ENCODE peak calls at places on chromosomes 11 and 22, in ten cellular contexts. One of them, this sample, is unnamed.
A peak's percentile ranks its signal among the peaks of the same experiment; 100 is the strongest.

GRCh38 chr22:45709866-45710265 is 38.2 kb downstream of the ATXN10 start:
- DNase-seq in OCI-LY7: no peak
- DNase-seq in heart right ventricle: no peak
- DNase-seq in upper lobe of right lung: no peak
- DNase-seq in thyroid gland: no peak
- DNase-seq in lower lobe of right lung: no peak
- DNase-seq in Peyer's patch: no peak
- DNase-seq in thoracic aorta: no peak
- DNase-seq in Panc1: no peak
- DNase-seq in CD8-positive, alpha-beta T cell: no peak
- DNase-seq in this sample: no peak

GRCh38 chr11:125268611-125269010 is 104.1 kb downstream of the PKNOX2 start:
- DNase-seq in OCI-LY7: no peak
- DNase-seq in heart right ventricle: no peak
- DNase-seq in upper lobe of right lung: peak; percentile 41
- DNase-seq in thyroid gland: no peak
- DNase-seq in lower lobe of right lung: no peak
- DNase-seq in Peyer's patch: no peak
- DNase-seq in thoracic aorta: no peak
- DNase-seq in Panc1: no peak
- DNase-seq in CD8-positive, alpha-beta T cell: no peak
- DNase-seq in this sample: no peak

GRCh38 chr11:81959341-81959740 is 774.3 kb downstream of the FAM181B start:
- DNase-seq in OCI-LY7: no peak
- DNase-seq in heart right ventricle: no peak
- DNase-seq in upper lobe of right lung: no peak
- DNase-seq in thyroid gland: no peak
- DNase-seq in lower lobe of right lung: no peak
- DNase-seq in Peyer's patch: no peak
- DNase-seq in thoracic aorta: no peak
- DNase-seq in Panc1: no peak
- DNase-seq in CD8-positive, alpha-beta T cell: no peak
- DNase-seq in this sample: no peak

GRCh38 chr11:122093731-122094130 is 22.3 kb downstream of the BLID start:
- DNase-seq in OCI-LY7: no peak
- DNase-seq in heart right ventricle: no peak
- DNase-seq in upper lobe of right lung: no peak
- DNase-seq in thyroid gland: no peak
- DNase-seq in lower lobe of right lung: no peak
- DNase-seq in Peyer's patch: no peak
- DNase-seq in thoracic aorta: no peak
- DNase-seq in Panc1: no peak
- DNase-seq in CD8-positive, alpha-beta T cell: no peak
- DNase-seq in this sample: no peak

GRCh38 chr11:1780700-1781592 is 17.2 kb upstream of the CTSD start:
- DNase-seq in OCI-LY7: no peak
- DNase-seq in heart right ventricle: no peak
- DNase-seq in upper lobe of right lung: peak; percentile 86
- DNase-seq in thyroid gland: no peak
- DNase-seq in lower lobe of right lung: peak; percentile 89
- DNase-seq in Peyer's patch: peak; percentile 73
- DNase-seq in thoracic aorta: no peak
- DNase-seq in Panc1: no peak
- DNase-seq in CD8-positive, alpha-beta T cell: no peak
- DNase-seq in this sample: no peak

GRCh38 chr11:74070713-74071506 is 62.0 kb upstream of the UCP3 start:
- DNase-seq in OCI-LY7: no peak
- DNase-seq in heart right ventricle: no peak
- DNase-seq in upper lobe of right lung: no peak
- DNase-seq in thyroid gland: peak; percentile 41
- DNase-seq in lower lobe of right lung: no peak
- DNase-seq in Peyer's patch: no peak
- DNase-seq in thoracic aorta: no peak
- DNase-seq in Panc1: no peak
- DNase-seq in CD8-positive, alpha-beta T cell: no peak
- DNase-seq in this sample: no peak

GRCh38 chr11:112579282-112579681 is 318.6 kb upstream of the PLET1 start:
- DNase-seq in OCI-LY7: no peak
- DNase-seq in heart right ventricle: no peak
- DNase-seq in upper lobe of right lung: no peak
- DNase-seq in thyroid gland: no peak
- DNase-seq in lower lobe of right lung: no peak
- DNase-seq in Peyer's patch: no peak
- DNase-seq in thoracic aorta: no peak
- DNase-seq in Panc1: no peak
- DNase-seq in CD8-positive, alpha-beta T cell: no peak
- DNase-seq in this sample: no peak

GRCh38 chr11:15206791-15207190 is 92.1 kb downstream of the INSC start:
- DNase-seq in OCI-LY7: no peak
- DNase-seq in heart right ventricle: no peak
- DNase-seq in upper lobe of right lung: no peak
- DNase-seq in thyroid gland: no peak
- DNase-seq in lower lobe of right lung: no peak
- DNase-seq in Peyer's patch: no peak
- DNase-seq in thoracic aorta: no peak
- DNase-seq in Panc1: no peak
- DNase-seq in CD8-positive, alpha-beta T cell: no peak
- DNase-seq in this sample: no peak

GRCh38 chr22:36541831-36542391 is 12.9 kb upstream of the EIF3D start:
- DNase-seq in OCI-LY7: no peak
- DNase-seq in heart right ventricle: no peak
- DNase-seq in upper lobe of right lung: no peak
- DNase-seq in thyroid gland: no peak
- DNase-seq in lower lobe of right lung: no peak
- DNase-seq in Peyer's patch: no peak
- DNase-seq in thoracic aorta: no peak
- DNase-seq in Panc1: peak; percentile 85
- DNase-seq in CD8-positive, alpha-beta T cell: no peak
- DNase-seq in this sample: no peak

DNA sequence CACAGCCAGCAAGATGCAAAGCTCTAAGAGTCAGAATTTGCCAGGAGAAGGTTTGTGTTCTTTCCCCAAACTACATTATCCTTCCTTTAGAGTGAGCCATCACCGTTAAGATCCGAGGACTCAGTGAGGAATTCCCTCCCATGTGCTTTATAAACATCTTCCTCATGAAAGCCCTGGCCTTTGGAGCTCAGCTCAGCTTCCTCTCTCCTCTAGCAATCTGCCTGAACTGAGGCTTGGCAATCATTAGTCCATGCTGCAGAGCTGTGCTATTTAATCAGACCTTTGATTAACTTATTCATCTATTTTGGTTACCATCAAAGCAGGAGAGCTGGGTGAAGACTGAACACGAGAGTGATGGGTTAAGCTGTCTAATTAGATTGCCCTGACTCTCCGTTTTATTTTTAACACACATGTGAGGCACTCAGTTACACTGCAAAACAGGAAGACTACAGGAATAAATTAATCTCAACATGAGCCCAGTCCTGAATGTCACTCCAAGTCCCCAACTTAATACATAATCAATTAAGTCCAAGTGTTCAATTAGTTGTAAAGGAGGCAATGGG is 351.3 kb downstream of the LARGE1 start:
- DNase-seq in OCI-LY7: peak; percentile 62
- DNase-seq in heart right ventricle: no peak
- DNase-seq in upper lobe of right lung: no peak
- DNase-seq in thyroid gland: no peak
- DNase-seq in lower lobe of right lung: no peak
- DNase-seq in Peyer's patch: no peak
- DNase-seq in thoracic aorta: no peak
- DNase-seq in Panc1: no peak
- DNase-seq in CD8-positive, alpha-beta T cell: no peak
- DNase-seq in this sample: no peak
- H3K4me3 ChIP-seq in OCI-LY7: peak overlapping the region; percentile 62
- H3K4me3 ChIP-seq in heart right ventricle: no peak overlapping the region
- H3K4me3 ChIP-seq in upper lobe of right lung: no peak overlapping the region
- H3K4me3 ChIP-seq in thyroid gland: no peak overlapping the region
- H3K4me3 ChIP-seq in lower lobe of right lung: no peak overlapping the region
- H3K4me3 ChIP-seq in Peyer's patch: no peak overlapping the region
- H3K4me3 ChIP-seq in thoracic aorta: no peak overlapping the region
- H3K4me3 ChIP-seq in Panc1: no peak overlapping the region
- H3K4me3 ChIP-seq in CD8-positive, alpha-beta T cell: no peak overlapping the region
- H3K4me3 ChIP-seq in this sample: no peak overlapping the region

GRCh38 chr11:4063348-4063747 is 31.3 kb upstream of the RRM1 start:
- DNase-seq in OCI-LY7: no peak
- DNase-seq in heart right ventricle: no peak
- DNase-seq in upper lobe of right lung: no peak
- DNase-seq in thyroid gland: no peak
- DNase-seq in lower lobe of right lung: no peak
- DNase-seq in Peyer's patch: no peak
- DNase-seq in thoracic aorta: no peak
- DNase-seq in Panc1: no peak
- DNase-seq in CD8-positive, alpha-beta T cell: no peak
- DNase-seq in this sample: no peak
- H3K27ac ChIP-seq in OCI-LY7: no peak overlapping the region
- H3K27ac ChIP-seq in heart right ventricle: no peak overlapping the region
- H3K27ac ChIP-seq in upper lobe of right lung: no peak overlapping the region
- H3K27ac ChIP-seq in thyroid gland: no peak overlapping the region
- H3K27ac ChIP-seq in lower lobe of right lung: no peak overlapping the region
- H3K27ac ChIP-seq in Peyer's patch: no peak overlapping the region
- H3K27ac ChIP-seq in thoracic aorta: peak overlapping the region; percentile 62
- H3K27ac ChIP-seq in Panc1: no peak overlapping the region
- H3K27ac ChIP-seq in CD8-positive, alpha-beta T cell: no peak overlapping the region
- H3K27ac ChIP-seq in this sample: no peak overlapping the region

GRCh38 chr11:17976651-17977050 is 36.2 kb downstream of the SERGEF start:
- DNase-seq in OCI-LY7: no peak
- DNase-seq in heart right ventricle: no peak
- DNase-seq in upper lobe of right lung: no peak
- DNase-seq in thyroid gland: no peak
- DNase-seq in lower lobe of right lung: no peak
- DNase-seq in Peyer's patch: no peak
- DNase-seq in thoracic aorta: no peak
- DNase-seq in Panc1: no peak
- DNase-seq in CD8-positive, alpha-beta T cell: no peak
- DNase-seq in this sample: no peak

GRCh38 chr11:17972987-17973386 is 39.9 kb downstream of the SERGEF start:
- DNase-seq in OCI-LY7: no peak
- DNase-seq in heart right ventricle: peak; percentile 59
- DNase-seq in upper lobe of right lung: no peak
- DNase-seq in thyroid gland: peak; percentile 15
- DNase-seq in lower lobe of right lung: no peak
- DNase-seq in Peyer's patch: no peak
- DNase-seq in thoracic aorta: no peak
- DNase-seq in Panc1: peak; percentile 12
- DNase-seq in CD8-positive, alpha-beta T cell: no peak
- DNase-seq in this sample: no peak

GRCh38 chr11:17979770-17980371 is 33.0 kb downstream of the SERGEF start:
- DNase-seq in OCI-LY7: peak; percentile 55
- DNase-seq in heart right ventricle: no peak
- DNase-seq in upper lobe of right lung: no peak
- DNase-seq in thyroid gland: peak; percentile 25
- DNase-seq in lower lobe of right lung: no peak
- DNase-seq in Peyer's patch: peak; percentile 23
- DNase-seq in thoracic aorta: no peak
- DNase-seq in Panc1: peak; percentile 45
- DNase-seq in CD8-positive, alpha-beta T cell: peak; percentile 12
- DNase-seq in this sample: peak; percentile 12

GRCh38 chr11:17978553-17979287 is 34.1 kb downstream of the SERGEF start:
- DNase-seq in OCI-LY7: peak; percentile 26
- DNase-seq in heart right ventricle: peak; percentile 36
- DNase-seq in upper lobe of right lung: no peak
- DNase-seq in thyroid gland: peak; percentile 56
- DNase-seq in lower lobe of right lung: no peak
- DNase-seq in Peyer's patch: no peak
- DNase-seq in thoracic aorta: no peak
- DNase-seq in Panc1: peak; percentile 22
- DNase-seq in CD8-positive, alpha-beta T cell: no peak
- DNase-seq in this sample: no peak

DNA sequence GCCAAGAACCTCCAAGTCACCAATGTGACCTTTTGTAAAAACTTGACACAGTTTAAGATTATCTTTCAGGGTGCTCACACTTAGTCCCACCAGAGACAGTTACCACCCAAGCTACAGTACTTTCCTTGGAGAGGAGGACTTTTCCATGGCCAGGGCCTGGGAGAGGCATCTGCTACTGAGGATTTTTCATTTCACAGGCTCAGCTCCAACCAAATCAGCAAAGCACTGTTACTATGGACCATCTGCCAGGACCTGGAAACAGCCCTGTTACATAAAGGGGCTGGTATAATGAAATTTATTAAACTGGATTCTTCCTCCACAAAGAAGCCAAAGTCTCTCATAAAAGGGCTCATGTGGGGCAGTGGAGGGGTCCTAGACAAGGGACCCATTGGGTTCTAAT is 38.6 kb downstream of the SERGEF start:
- DNase-seq in OCI-LY7: no peak
- DNase-seq in heart right ventricle: no peak
- DNase-seq in upper lobe of right lung: no peak
- DNase-seq in thyroid gland: no peak
- DNase-seq in lower lobe of right lung: no peak
- DNase-seq in Peyer's patch: no peak
- DNase-seq in thoracic aorta: no peak
- DNase-seq in Panc1: no peak
- DNase-seq in CD8-positive, alpha-beta T cell: no peak
- DNase-seq in this sample: no peak
- H3K36me3 ChIP-seq in OCI-LY7: peaks cover 3% of the 10 kb centered on the region
- H3K36me3 ChIP-seq in heart right ventricle: peaks cover 26% of the 10 kb centered on the region
- H3K36me3 ChIP-seq in upper lobe of right lung: peaks cover 9% of the 10 kb centered on the region
- H3K36me3 ChIP-seq in thyroid gland: peaks cover 4% of the 10 kb centered on the region
- H3K36me3 ChIP-seq in lower lobe of right lung: peaks cover 16% of the 10 kb centered on the region
- H3K36me3 ChIP-seq in Peyer's patch: no peaks in the 10 kb centered on the region
- H3K36me3 ChIP-seq in thoracic aorta: peaks cover 7% of the 10 kb centered on the region
- H3K36me3 ChIP-seq in Panc1: no peaks in the 10 kb centered on the region
- H3K36me3 ChIP-seq in CD8-positive, alpha-beta T cell: peaks cover 8% of the 10 kb centered on the region
- H3K36me3 ChIP-seq in this sample: peaks cover 10% of the 10 kb centered on the region

GRCh38 chr22:50294319-50294656 is 13.2 kb downstream of the PLXNB2 start:
- DNase-seq in OCI-LY7: no peak
- DNase-seq in heart right ventricle: no peak
- DNase-seq in upper lobe of right lung: no peak
- DNase-seq in thyroid gland: no peak
- DNase-seq in lower lobe of right lung: no peak
- DNase-seq in Peyer's patch: no peak
- DNase-seq in thoracic aorta: no peak
- DNase-seq in Panc1: no peak
- DNase-seq in CD8-positive, alpha-beta T cell: no peak
- DNase-seq in this sample: no peak

GRCh38 chr22:50289942-50290630 is 17.4 kb downstream of the PLXNB2 start:
- DNase-seq in OCI-LY7: no peak
- DNase-seq in heart right ventricle: no peak
- DNase-seq in upper lobe of right lung: no peak
- DNase-seq in thyroid gland: no peak
- DNase-seq in lower lobe of right lung: no peak
- DNase-seq in Peyer's patch: no peak
- DNase-seq in thoracic aorta: no peak
- DNase-seq in Panc1: no peak
- DNase-seq in CD8-positive, alpha-beta T cell: no peak
- DNase-seq in this sample: no peak

GRCh38 chr22:50296658-50297490 is 10.6 kb downstream of the PLXNB2 start:
- DNase-seq in OCI-LY7: no peak
- DNase-seq in heart right ventricle: no peak
- DNase-seq in upper lobe of right lung: no peak
- DNase-seq in thyroid gland: peak; percentile 79
- DNase-seq in lower lobe of right lung: no peak
- DNase-seq in Peyer's patch: no peak
- DNase-seq in thoracic aorta: no peak
- DNase-seq in Panc1: no peak
- DNase-seq in CD8-positive, alpha-beta T cell: no peak
- DNase-seq in this sample: no peak

GRCh38 chr22:50292643-50293440 is 14.6 kb downstream of the PLXNB2 start:
- DNase-seq in OCI-LY7: peak; percentile 86
- DNase-seq in heart right ventricle: no peak
- DNase-seq in upper lobe of right lung: no peak
- DNase-seq in thyroid gland: peak; percentile 74
- DNase-seq in lower lobe of right lung: no peak
- DNase-seq in Peyer's patch: peak; percentile 78
- DNase-seq in thoracic aorta: no peak
- DNase-seq in Panc1: no peak
- DNase-seq in CD8-positive, alpha-beta T cell: no peak
- DNase-seq in this sample: no peak

GRCh38 chr22:50293441-50294318 is 13.8 kb downstream of the PLXNB2 start:
- DNase-seq in OCI-LY7: peak; percentile 65
- DNase-seq in heart right ventricle: peak; percentile 75
- DNase-seq in upper lobe of right lung: peak; percentile 92
- DNase-seq in thyroid gland: peak; percentile 93
- DNase-seq in lower lobe of right lung: peak; percentile 88
- DNase-seq in Peyer's patch: no peak
- DNase-seq in thoracic aorta: no peak
- DNase-seq in Panc1: no peak
- DNase-seq in CD8-positive, alpha-beta T cell: no peak
- DNase-seq in this sample: peak; percentile 30
- H3K4me3 ChIP-seq in OCI-LY7: peak overlapping the region; percentile 65
- H3K4me3 ChIP-seq in heart right ventricle: peak overlapping the region; percentile 41
- H3K4me3 ChIP-seq in upper lobe of right lung: peak overlapping the region; percentile 39
- H3K4me3 ChIP-seq in thyroid gland: peak overlapping the region; percentile 16
- H3K4me3 ChIP-seq in lower lobe of right lung: peak overlapping the region; percentile 46
- H3K4me3 ChIP-seq in Peyer's patch: peak overlapping the region; percentile 48
- H3K4me3 ChIP-seq in thoracic aorta: peak overlapping the region; percentile 67
- H3K4me3 ChIP-seq in Panc1: peak overlapping the region; percentile 16
- H3K4me3 ChIP-seq in CD8-positive, alpha-beta T cell: peak overlapping the region; percentile 50
- H3K4me3 ChIP-seq in this sample: no peak overlapping the region